ENCODE peak calls at places on chromosomes 16 and 17, in ten cellular contexts. D, H, S, T, X, L, R, B, N and V are unnamed samples.

GRCh38 chr17:28398280-28398981 is 7.6 kb downstream of the SLC46A1 start:
- ATAC-seq in X (peak; percentile 74), T (no peak), H (no peak), N (no peak), R (peak; percentile 11), B (no peak), D (peak; percentile 29), S (peak; percentile 12), L (peak; percentile 26), V (peak; percentile 15)

GRCh38 chr16:79355600-79356358 is 244.8 kb downstream of the MAF start:
- ATAC-seq in L (no peak), D (no peak), X (no peak), T (no peak), R (no peak), N (no peak), H (no peak), S (no peak), B (no peak), V (no peak)

GRCh38 chr17:44921122-44921882 is 6.0 kb upstream of the GFAP start:
- ATAC-seq in X (no peak), B (no peak), H (no peak), R (no peak), D (peak; percentile 1), T (peak; percentile 61), N (no peak), S (no peak), L (peak; percentile 59), V (no peak)

GRCh38 chr16:80938035-80938927 is 68.4 kb downstream of the CMC2 start:
- ATAC-seq in B (peak; percentile 73), R (peak; percentile 72), D (peak; percentile 66), L (peak; percentile 56), T (peak; percentile 92), N (no peak), S (peak; percentile 26), X (no peak), H (no peak), V (peak; percentile 92)

GRCh38 chr17:72474740-72475477 is 354.1 kb downstream of the SOX9 start:
- ATAC-seq in L (no peak), N (no peak), S (peak; percentile 71), X (no peak), R (peak; percentile 75), H (no peak), B (no peak), T (no peak), D (peak; percentile 75), V (no peak)

GRCh38 chr16:56708418-56708817 is 21.5 kb upstream of the NUP93 start:
- ATAC-seq in T (no peak), R (no peak), B (no peak), S (peak; percentile 56), L (no peak), N (peak; percentile 90), X (no peak), D (no peak), H (peak; percentile 77), V (no peak)

GRCh38 chr17:47895254-47895855 is 681 bp upstream of the SP2 start:
- ATAC-seq in H (no peak), S (peak; percentile 0), R (no peak), B (peak; percentile 23), D (peak; percentile 9), L (no peak), X (no peak), T (no peak), N (no peak), V (peak; percentile 4)

GRCh38 chr16:85453701-85454100 is 159.4 kb upstream of the GSE1 start:
- ATAC-seq in R (no peak), D (no peak), B (no peak), L (no peak), H (no peak), X (no peak), T (no peak), S (no peak), N (no peak), V (no peak)

GRCh38 chr17:19771971-19772630 is 24.0 kb upstream of the ALDH3A1 start:
- ATAC-seq in L (no peak), R (no peak), S (no peak), D (peak; percentile 15), X (peak; percentile 16), B (no peak), T (no peak), N (peak; percentile 90), H (peak; percentile 95), V (no peak)

GRCh38 chr16:75415169-75415908 is 18.0 kb downstream of the CFDP1 start:
- ATAC-seq in L (no peak), T (no peak), N (no peak), H (no peak), R (no peak), S (no peak), D (no peak), X (no peak), B (no peak), V (no peak)

GRCh38 chr17:43740541-43740940 is 18.1 kb downstream of the SOST start:
- ATAC-seq in H (no peak), N (no peak), B (no peak), S (no peak), D (peak; percentile 43), R (no peak), L (no peak), T (no peak), X (no peak), V (no peak)

GRCh38 chr17:74491645-74492044 is 25.2 kb downstream of the CD300A start:
- ATAC-seq in B (peak; percentile 16), L (no peak), N (no peak), T (no peak), S (no peak), X (peak; percentile 16), H (peak; percentile 46), R (peak; percentile 24), D (no peak), V (no peak)

GRCh38 chr16:71460246-71460645 is 1.8 kb downstream of the ZNF23 start:
- ATAC-seq in B (no peak), H (no peak), N (no peak), D (no peak), X (no peak), L (no peak), R (no peak), T (no peak), S (no peak), V (peak; percentile 44)

GRCh38 chr17:80655588-80655987 is 111.0 kb downstream of the RPTOR start:
- ATAC-seq in S (no peak), H (no peak), T (no peak), N (no peak), D (no peak), R (no peak), B (no peak), X (no peak), L (no peak), V (no peak)

GRCh38 chr17:80659651-80660050 is 115.0 kb downstream of the RPTOR start:
- ATAC-seq in B (no peak), H (no peak), D (no peak), N (no peak), T (no peak), S (no peak), R (no peak), L (no peak), X (no peak), V (no peak)

GRCh38 chr17:80656590-80656989 is 112.0 kb downstream of the RPTOR start:
- ATAC-seq in L (no peak), S (no peak), H (no peak), R (no peak), X (no peak), B (no peak), D (no peak), T (no peak), N (no peak), V (no peak)

GRCh38 chr17:80658821-80659220 is 114.2 kb downstream of the RPTOR start:
- ATAC-seq in X (no peak), R (no peak), L (no peak), N (no peak), T (no peak), D (no peak), H (no peak), S (no peak), B (no peak), V (no peak)

DNA sequence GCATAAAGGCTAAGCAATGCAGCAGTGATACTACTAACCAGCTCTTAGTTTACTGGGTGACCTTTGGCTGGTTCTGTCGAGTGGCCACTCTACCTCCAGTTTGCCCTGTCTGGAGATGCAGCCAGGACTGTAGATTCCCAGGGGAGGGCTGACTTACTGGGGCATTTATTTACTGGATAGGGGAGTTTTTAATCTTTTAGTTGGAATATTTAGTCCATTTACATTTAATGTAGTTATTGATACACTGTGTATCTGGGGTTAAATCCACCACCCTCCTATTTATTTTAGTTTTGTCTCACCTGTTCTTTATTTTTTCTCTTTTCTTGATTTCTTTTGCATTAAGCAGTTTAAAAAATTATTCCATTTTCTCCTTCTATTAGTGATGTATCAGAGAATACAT is 112.9 kb downstream of the RPTOR start:
- ATAC-seq in B (no peak), T (no peak), R (no peak), S (no peak), N (no peak), L (no peak), X (no peak), D (no peak), H (no peak), V (no peak)
- H3K9me3 ChIP-seq in B (peaks cover 6% of the 10 kb centered on the region), T (no peaks in the 10 kb centered on the region), R (no peaks in the 10 kb centered on the region), S (peaks cover 10% of the 10 kb centered on the region), N (no peaks in the 10 kb centered on the region), L (no peaks in the 10 kb centered on the region), X (no peaks in the 10 kb centered on the region), D (peaks cover 37% of the 10 kb centered on the region), H (no peaks in the 10 kb centered on the region), V (no peaks in the 10 kb centered on the region)

GRCh38 chr16:693766-694165 is 3.6 kb upstream of the WDR24 start:
- ATAC-seq in S (no peak), T (no peak), B (no peak), X (no peak), H (peak; percentile 44), D (no peak), N (peak; percentile 9), R (no peak), L (no peak), V (no peak)
- H3K4me3 ChIP-seq in S (no peak overlapping the region), T (no peak overlapping the region), B (no peak overlapping the region), X (no peak overlapping the region), H (no peak overlapping the region), D (no peak overlapping the region), N (no peak overlapping the region), R (no peak overlapping the region), L (no peak overlapping the region), V (no peak overlapping the region)

DNA sequence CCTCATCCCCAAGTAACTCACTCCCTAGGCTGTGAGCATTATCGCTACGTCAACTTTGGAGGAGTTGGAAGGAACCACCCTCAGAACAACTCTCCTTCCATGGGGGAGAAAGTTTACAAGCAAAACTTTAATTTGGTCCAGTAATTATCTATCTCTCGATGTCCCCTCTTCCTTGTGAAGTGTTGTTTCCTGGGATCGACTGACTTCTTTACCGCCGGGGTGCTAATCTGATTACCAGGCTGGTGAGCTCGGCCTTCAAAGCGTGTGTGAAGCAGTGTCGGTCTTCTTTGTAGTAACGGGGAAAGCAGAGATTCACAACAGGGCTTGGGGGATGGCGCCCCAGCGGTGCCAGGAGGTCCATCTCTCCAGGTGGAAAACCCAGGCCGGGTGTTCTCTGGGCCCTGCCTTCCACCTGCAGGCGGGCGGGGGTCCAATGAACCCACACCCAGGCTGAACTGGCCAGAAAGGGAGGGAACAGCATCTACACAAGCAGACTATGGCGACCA is 14.5 kb upstream of the FOXF1 start:
- ATAC-seq in B (no peak), R (no peak), T (no peak), S (no peak), H (no peak), X (no peak), D (no peak), N (no peak), L (no peak), V (no peak)
- H3K27ac ChIP-seq in B (no peak overlapping the region), R (no peak overlapping the region), T (no peak overlapping the region), S (no peak overlapping the region), H (no peak overlapping the region), X (no peak overlapping the region), D (no peak overlapping the region), N (no peak overlapping the region), L (no peak overlapping the region), V (peak overlapping the region; percentile 99)

GRCh38 chr17:33981713-33982601 is 273.1 kb upstream of the CCL2 start:
- ATAC-seq in H (no peak), S (no peak), N (no peak), L (no peak), X (no peak), R (peak; percentile 35), D (no peak), T (no peak), B (no peak), V (no peak)
- H3K9me3 ChIP-seq in H (no peaks in the 10 kb centered on the region), S (no peaks in the 10 kb centered on the region), N (no peaks in the 10 kb centered on the region), L (no peaks in the 10 kb centered on the region), X (no peaks in the 10 kb centered on the region), R (no peaks in the 10 kb centered on the region), D (no peaks in the 10 kb centered on the region), T (no peaks in the 10 kb centered on the region), B (no peaks in the 10 kb centered on the region), V (no peaks in the 10 kb centered on the region)